ENCODE peak calls at places on chromosomes 2 and 18, in four cellular contexts. R is mesenchymal stem cell, E is prostate gland, N is transverse colon. L is an unnamed sample.

GRCh38 chr2:58923869-58924268 is 682.7 kb upstream of the FANCL start:
- DNase-seq in N (no peak), E (no peak), R (peak; percentile 85), L (no peak)

GRCh38 chr2:227415538-227416424 is 28.0 kb upstream of the SCYGR1 start:
- DNase-seq in R (peak; percentile 47), N (no peak), E (no peak), L (no peak)

GRCh38 chr2:67259581-67260347 is 137.4 kb upstream of the ETAA1 start:
- DNase-seq in R (peak; percentile 82), N (peak; percentile 22), E (no peak), L (peak; percentile 35)

GRCh38 chr2:228728961-228729360 is 542.1 kb downstream of the PID1 start:
- DNase-seq in R (no peak), E (no peak), N (no peak), L (no peak)

GRCh38 chr2:144258154-144258553 is 261.8 kb downstream of the ZEB2 start:
- DNase-seq in N (no peak), R (no peak), E (no peak), L (no peak)

GRCh38 chr2:162422894-162423293 is 79.0 kb downstream of the GCA start:
- DNase-seq in E (no peak), R (no peak), N (no peak), L (no peak)

GRCh38 chr2:85438291-85439110 is 20.0 kb downstream of the SH2D6 start:
- DNase-seq in E (no peak), N (no peak), R (no peak), L (no peak)

GRCh38 chr2:207226243-207226642 is 60.5 kb upstream of the KLF7 start:
- DNase-seq in R (no peak), N (no peak), E (no peak), L (no peak)

GRCh38 chr2:229715895-229716507 is 1.6 kb upstream of the DNER start:
- DNase-seq in E (no peak), N (peak; percentile 9), R (no peak), L (peak; percentile 27)

GRCh38 chr2:97849881-97850540 is 136.6 kb downstream of the ZAP70 start:
- DNase-seq in E (no peak), N (no peak), R (peak; percentile 40), L (no peak)

GRCh38 chr18:64219511-64219910 is 70.6 kb upstream of the LINC00305 start:
- DNase-seq in E (no peak), R (no peak), N (no peak), L (no peak)

GRCh38 chr2:194567661-194568017 is 1089.4 kb upstream of the SLC39A10 start:
- DNase-seq in R (no peak), N (no peak), E (no peak), L (no peak)

GRCh38 chr2:1973636-1974035 is 229.3 kb upstream of the PXDN start:
- DNase-seq in E (no peak), R (no peak), N (no peak), L (no peak)

GRCh38 chr18:76265375-76266225 is 229.4 kb downstream of the ZNF516 start:
- DNase-seq in E (peak; percentile 45), N (peak; percentile 19), R (peak; percentile 3), L (no peak)

GRCh38 chr2:181456660-181457120 is 496 bp upstream of the ITGA4 start:
- DNase-seq in N (peak; percentile 72), E (no peak), R (peak; percentile 31), L (peak; percentile 45)

GRCh38 chr2:85439111-85439477 is 20.6 kb downstream of the SH2D6 start:
- DNase-seq in R (no peak), N (no peak), E (no peak), L (no peak)

GRCh38 chr2:144041612-144042011 is 478.3 kb downstream of the ZEB2 start:
- DNase-seq in N (no peak), E (no peak), R (no peak), L (no peak)

GRCh38 chr18:43830303-43830702 is 553.0 kb upstream of the SYT4 start:
- DNase-seq in R (no peak), N (no peak), E (no peak), L (no peak)

GRCh38 chr2:231614559-231615057 is 21.9 kb downstream of the TEX44 start:
- DNase-seq in E (no peak), R (no peak), N (no peak), L (no peak)

GRCh38 chr2:223971-224760 is 39.7 kb downstream of the SH3YL1 start:
- DNase-seq in E (no peak), R (no peak), N (no peak), L (no peak)

GRCh38 chr2:112547333-112547732 is 5.1 kb downstream of the POLR1B start:
- DNase-seq in R (peak; percentile 22), N (no peak), E (no peak), L (no peak)

GRCh38 chr2:9408641-9409151 is 14.6 kb downstream of the ITGB1BP1 start:
- DNase-seq in N (no peak), R (no peak), E (peak; percentile 45), L (no peak)

GRCh38 chr2:162747974-162748373 is 90.6 kb downstream of the KCNH7 start:
- DNase-seq in E (no peak), N (no peak), R (no peak), L (no peak)

GRCh38 chr2:42488297-42488696 is 5.5 kb downstream of the KCNG3 start:
- DNase-seq in E (no peak), N (no peak), R (no peak), L (no peak)

GRCh38 chr2:240996161-240996833 is 2.1 kb upstream of the SNED1 start:
- DNase-seq in R (no peak), N (no peak), E (no peak), L (no peak)

GRCh38 chr18:42082415-42083234 is 127.6 kb downstream of the PIK3C3 start:
- DNase-seq in N (no peak), R (no peak), E (no peak), L (no peak)

GRCh38 chr18:59536181-59536580 is 161.0 kb downstream of the CCBE1 start:
- DNase-seq in N (no peak), E (no peak), R (no peak), L (no peak)

GRCh38 chr18:59459352-59460059 is 100.4 kb upstream of the LMAN1 start:
- DNase-seq in E (no peak), N (no peak), R (peak; percentile 43), L (no peak)

GRCh38 chr2:218895758-218896500 is 15.3 kb downstream of the WNT10A start:
- DNase-seq in R (no peak), N (no peak), E (no peak), L (peak; percentile 15)

GRCh38 chr2:24517247-24517646 is 26.2 kb downstream of the NCOA1 start:
- DNase-seq in E (no peak), R (no peak), N (no peak), L (no peak)

GRCh38 chr2:76391663-76392062 is 680.9 kb upstream of the GCFC2 start:
- DNase-seq in N (no peak), E (no peak), R (no peak), L (no peak)

GRCh38 chr18:28161608-28162599 is 15.0 kb downstream of the CDH2 start:
- DNase-seq in N (no peak), R (no peak), E (no peak), L (no peak)

GRCh38 chr2:54063967-54064535 is 51.4 kb upstream of the ACYP2 start:
- DNase-seq in E (no peak), R (no peak), N (no peak), L (no peak)

GRCh38 chr18:55326134-55326533 is 261.9 kb downstream of the TCF4 start:
- DNase-seq in E (no peak), N (no peak), R (no peak), L (no peak)

GRCh38 chr2:13686262-13686661 is 946.3 kb upstream of the LRATD1 start:
- DNase-seq in N (no peak), R (no peak), E (no peak), L (no peak)
- H3K9me3 ChIP-seq in N (peaks cover 3% of the 10 kb centered on the region), R (peaks cover 74% of the 10 kb centered on the region), E (no peaks in the 10 kb centered on the region), L (no peaks in the 10 kb centered on the region)

DNA sequence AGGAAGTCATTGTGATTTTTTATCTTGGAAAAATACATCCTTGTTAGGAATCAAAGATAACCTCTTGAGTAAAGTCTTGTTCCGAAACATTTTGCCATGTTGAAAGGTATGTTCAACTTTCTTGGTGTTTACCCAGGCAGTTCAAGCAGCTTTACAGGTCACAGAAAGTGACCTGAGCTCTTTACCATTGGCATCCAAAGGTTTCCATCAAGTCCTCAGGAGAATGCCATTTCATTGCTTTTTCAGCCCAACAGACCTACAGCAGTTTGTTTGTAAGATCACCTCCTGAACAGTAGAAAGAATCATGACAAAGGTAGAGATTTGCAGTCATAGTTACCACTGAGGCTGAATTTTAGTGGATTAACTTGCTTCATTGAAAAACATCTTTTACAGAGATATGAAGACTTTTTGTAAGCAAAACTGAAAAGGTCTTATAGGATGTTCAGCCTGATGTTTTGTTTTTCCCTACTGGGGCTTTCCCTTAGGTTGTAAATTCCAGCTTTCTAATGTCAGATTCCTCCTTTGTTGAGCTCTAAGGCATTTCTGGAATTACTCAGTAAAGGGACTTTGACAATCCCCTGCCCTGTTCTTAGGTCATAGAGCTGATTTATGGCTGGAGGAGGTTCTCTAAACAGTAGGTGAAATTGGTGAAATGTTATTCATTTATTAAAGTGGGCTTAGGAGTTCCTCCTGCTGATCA is 236.8 kb upstream of the RBMS1 start:
- DNase-seq in R (no peak), E (no peak), N (no peak), L (no peak)
- H3K9me3 ChIP-seq in R (no peaks in the 10 kb centered on the region), E (no peaks in the 10 kb centered on the region), N (no peaks in the 10 kb centered on the region), L (no peaks in the 10 kb centered on the region)

GRCh38 chr18:75178376-75178775 is 30.6 kb downstream of the PTGR3 start:
- DNase-seq in N (no peak), E (no peak), R (no peak), L (no peak)

GRCh38 chr18:75179819-75180600 is 28.9 kb downstream of the PTGR3 start:
- DNase-seq in R (no peak), E (no peak), N (no peak), L (no peak)

GRCh38 chr18:75183973-75184372 is 25.0 kb downstream of the PTGR3 start:
- DNase-seq in N (no peak), E (no peak), R (no peak), L (no peak)

GRCh38 chr18:75183524-75183923 is 25.4 kb downstream of the PTGR3 start:
- DNase-seq in E (no peak), R (no peak), N (no peak), L (no peak)
- H3K9me3 ChIP-seq in E (no peaks in the 10 kb centered on the region), R (no peaks in the 10 kb centered on the region), N (no peaks in the 10 kb centered on the region), L (no peaks in the 10 kb centered on the region)

GRCh38 chr2:30939354-30939753 is 132.1 kb upstream of the CAPN13 start:
- DNase-seq in R (no peak), E (no peak), N (no peak), L (no peak)
- H3K9me3 ChIP-seq in R (no peaks in the 10 kb centered on the region), E (no peaks in the 10 kb centered on the region), N (no peaks in the 10 kb centered on the region), L (no peaks in the 10 kb centered on the region)

GRCh38 chr2:132462242-132462641 is 45.6 kb downstream of the GPR39 start:
- DNase-seq in R (no peak), E (no peak), N (no peak), L (no peak)

GRCh38 chr2:132465917-132466316 is 49.3 kb downstream of the GPR39 start:
- DNase-seq in N (no peak), E (no peak), R (no peak), L (no peak)

GRCh38 chr2:132463719-132464118 is 47.1 kb downstream of the GPR39 start:
- DNase-seq in E (no peak), N (no peak), R (no peak), L (no peak)

GRCh38 chr2:132469095-132469494 is 52.5 kb downstream of the GPR39 start:
- DNase-seq in R (no peak), E (no peak), N (no peak), L (no peak)

GRCh38 chr2:132466428-132467028 is 49.9 kb downstream of the GPR39 start:
- DNase-seq in R (no peak), E (no peak), N (no peak), L (no peak)
- H3K9me3 ChIP-seq in R (peaks cover 68% of the 10 kb centered on the region), E (no peaks in the 10 kb centered on the region), N (peaks cover 20% of the 10 kb centered on the region), L (no peaks in the 10 kb centered on the region)

L was measured in colonic mucosa.